ENCODE peak calls at places on chromosome 12, in five cellular contexts. One of them, this sample, is unnamed.
A peak's percentile ranks its signal among the peaks of the same experiment; 100 is the strongest.

GRCh38 chr12:83015390-83016225 is 328.9 kb downstream of the TMTC2 start:
- DNase-seq in HTR-8/SVneo: no peak
- DNase-seq in GM20000: no peak
- DNase-seq in astrocyte of the cerebellum: peak; percentile 5
- DNase-seq in stimulated activated CD8-positive, alpha-beta memory T cell treated with anti-CD3 and anti-CD28 coated beads, Interleukin-7, amount 100 ng/mL, for 4 hours: no peak
- DNase-seq in this sample: no peak

GRCh38 chr12:31736472-31736871 is 7.7 kb upstream of the AMN1 start:
- DNase-seq in HTR-8/SVneo: no peak
- DNase-seq in GM20000: no peak
- DNase-seq in astrocyte of the cerebellum: no peak
- DNase-seq in stimulated activated CD8-positive, alpha-beta memory T cell treated with anti-CD3 and anti-CD28 coated beads, Interleukin-7, amount 100 ng/mL, for 4 hours: peak; percentile 69
- DNase-seq in this sample: peak; percentile 64

GRCh38 chr12:93714382-93714781 is 37.2 kb downstream of the CRADD start:
- DNase-seq in HTR-8/SVneo: no peak
- DNase-seq in GM20000: no peak
- DNase-seq in astrocyte of the cerebellum: no peak
- DNase-seq in stimulated activated CD8-positive, alpha-beta memory T cell treated with anti-CD3 and anti-CD28 coated beads, Interleukin-7, amount 100 ng/mL, for 4 hours: no peak
- DNase-seq in this sample: no peak

GRCh38 chr12:94805749-94806148 is 155.4 kb upstream of the TMCC3 start:
- DNase-seq in HTR-8/SVneo: no peak
- DNase-seq in GM20000: no peak
- DNase-seq in astrocyte of the cerebellum: peak; percentile 38
- DNase-seq in stimulated activated CD8-positive, alpha-beta memory T cell treated with anti-CD3 and anti-CD28 coated beads, Interleukin-7, amount 100 ng/mL, for 4 hours: no peak
- DNase-seq in this sample: no peak

GRCh38 chr12:95574799-95575452 is 23.6 kb upstream of the USP44 start:
- DNase-seq in HTR-8/SVneo: peak; percentile 61
- DNase-seq in GM20000: no peak
- DNase-seq in astrocyte of the cerebellum: peak; percentile 28
- DNase-seq in stimulated activated CD8-positive, alpha-beta memory T cell treated with anti-CD3 and anti-CD28 coated beads, Interleukin-7, amount 100 ng/mL, for 4 hours: no peak
- DNase-seq in this sample: no peak

GRCh38 chr12:1670815-1671268 is 20.0 kb upstream of the ADIPOR2 start:
- DNase-seq in HTR-8/SVneo: no peak
- DNase-seq in GM20000: no peak
- DNase-seq in astrocyte of the cerebellum: no peak
- DNase-seq in stimulated activated CD8-positive, alpha-beta memory T cell treated with anti-CD3 and anti-CD28 coated beads, Interleukin-7, amount 100 ng/mL, for 4 hours: no peak
- DNase-seq in this sample: no peak

GRCh38 chr12:117473856-117474255 is 112.4 kb upstream of the NOS1 start:
- DNase-seq in HTR-8/SVneo: no peak
- DNase-seq in GM20000: no peak
- DNase-seq in astrocyte of the cerebellum: no peak
- DNase-seq in stimulated activated CD8-positive, alpha-beta memory T cell treated with anti-CD3 and anti-CD28 coated beads, Interleukin-7, amount 100 ng/mL, for 4 hours: no peak
- DNase-seq in this sample: no peak

GRCh38 chr12:103829092-103829491 is 11.9 kb downstream of the NT5DC3 start:
- DNase-seq in HTR-8/SVneo: no peak
- DNase-seq in GM20000: no peak
- DNase-seq in astrocyte of the cerebellum: no peak
- DNase-seq in stimulated activated CD8-positive, alpha-beta memory T cell treated with anti-CD3 and anti-CD28 coated beads, Interleukin-7, amount 100 ng/mL, for 4 hours: no peak
- DNase-seq in this sample: no peak

GRCh38 chr12:55692631-55693322 is 14.9 kb downstream of the ITGA7 start:
- DNase-seq in HTR-8/SVneo: no peak
- DNase-seq in GM20000: no peak
- DNase-seq in astrocyte of the cerebellum: no peak
- DNase-seq in stimulated activated CD8-positive, alpha-beta memory T cell treated with anti-CD3 and anti-CD28 coated beads, Interleukin-7, amount 100 ng/mL, for 4 hours: no peak
- DNase-seq in this sample: no peak

GRCh38 chr12:12138203-12139154 is 67.7 kb downstream of the BCL2L14 start:
- DNase-seq in HTR-8/SVneo: no peak
- DNase-seq in GM20000: no peak
- DNase-seq in astrocyte of the cerebellum: no peak
- DNase-seq in stimulated activated CD8-positive, alpha-beta memory T cell treated with anti-CD3 and anti-CD28 coated beads, Interleukin-7, amount 100 ng/mL, for 4 hours: no peak
- DNase-seq in this sample: no peak

GRCh38 chr12:109310247-109311125 is 1.4 kb upstream of the FOXN4 start:
- DNase-seq in HTR-8/SVneo: no peak
- DNase-seq in GM20000: peak; percentile 25
- DNase-seq in astrocyte of the cerebellum: no peak
- DNase-seq in stimulated activated CD8-positive, alpha-beta memory T cell treated with anti-CD3 and anti-CD28 coated beads, Interleukin-7, amount 100 ng/mL, for 4 hours: no peak
- DNase-seq in this sample: no peak

GRCh38 chr12:80045594-80045993 is 53.7 kb upstream of the OTOGL start:
- DNase-seq in HTR-8/SVneo: no peak
- DNase-seq in GM20000: no peak
- DNase-seq in astrocyte of the cerebellum: peak; percentile 41
- DNase-seq in stimulated activated CD8-positive, alpha-beta memory T cell treated with anti-CD3 and anti-CD28 coated beads, Interleukin-7, amount 100 ng/mL, for 4 hours: no peak
- DNase-seq in this sample: no peak

GRCh38 chr12:82981150-82981549 is 294.4 kb downstream of the TMTC2 start:
- DNase-seq in HTR-8/SVneo: no peak
- DNase-seq in GM20000: no peak
- DNase-seq in astrocyte of the cerebellum: no peak
- DNase-seq in stimulated activated CD8-positive, alpha-beta memory T cell treated with anti-CD3 and anti-CD28 coated beads, Interleukin-7, amount 100 ng/mL, for 4 hours: no peak
- DNase-seq in this sample: no peak

GRCh38 chr12:80056232-80056631 is 43.1 kb upstream of the OTOGL start:
- DNase-seq in HTR-8/SVneo: no peak
- DNase-seq in GM20000: no peak
- DNase-seq in astrocyte of the cerebellum: no peak
- DNase-seq in stimulated activated CD8-positive, alpha-beta memory T cell treated with anti-CD3 and anti-CD28 coated beads, Interleukin-7, amount 100 ng/mL, for 4 hours: no peak
- DNase-seq in this sample: no peak

GRCh38 chr12:103806807-103807206 is 34.2 kb downstream of the NT5DC3 start:
- DNase-seq in HTR-8/SVneo: no peak
- DNase-seq in GM20000: no peak
- DNase-seq in astrocyte of the cerebellum: no peak
- DNase-seq in stimulated activated CD8-positive, alpha-beta memory T cell treated with anti-CD3 and anti-CD28 coated beads, Interleukin-7, amount 100 ng/mL, for 4 hours: no peak
- DNase-seq in this sample: no peak

GRCh38 chr12:68317047-68317667 is 15.0 kb downstream of the MDM1 start:
- DNase-seq in HTR-8/SVneo: no peak
- DNase-seq in GM20000: peak; percentile 35
- DNase-seq in astrocyte of the cerebellum: peak; percentile 41
- DNase-seq in stimulated activated CD8-positive, alpha-beta memory T cell treated with anti-CD3 and anti-CD28 coated beads, Interleukin-7, amount 100 ng/mL, for 4 hours: peak; percentile 26
- DNase-seq in this sample: peak; percentile 60

GRCh38 chr12:29187756-29188155 is 38.7 kb downstream of the FAR2 start:
- DNase-seq in HTR-8/SVneo: no peak
- DNase-seq in GM20000: no peak
- DNase-seq in astrocyte of the cerebellum: no peak
- DNase-seq in stimulated activated CD8-positive, alpha-beta memory T cell treated with anti-CD3 and anti-CD28 coated beads, Interleukin-7, amount 100 ng/mL, for 4 hours: no peak
- DNase-seq in this sample: no peak

GRCh38 chr12:75738486-75738885 is 227.1 kb upstream of the KRR1 start:
- DNase-seq in HTR-8/SVneo: no peak
- DNase-seq in GM20000: peak; percentile 54
- DNase-seq in astrocyte of the cerebellum: no peak
- DNase-seq in stimulated activated CD8-positive, alpha-beta memory T cell treated with anti-CD3 and anti-CD28 coated beads, Interleukin-7, amount 100 ng/mL, for 4 hours: peak; percentile 17
- DNase-seq in this sample: no peak

GRCh38 chr12:93621986-93622385 is 49.5 kb downstream of the SOCS2 start:
- DNase-seq in HTR-8/SVneo: no peak
- DNase-seq in GM20000: no peak
- DNase-seq in astrocyte of the cerebellum: peak; percentile 49
- DNase-seq in stimulated activated CD8-positive, alpha-beta memory T cell treated with anti-CD3 and anti-CD28 coated beads, Interleukin-7, amount 100 ng/mL, for 4 hours: no peak
- DNase-seq in this sample: no peak

GRCh38 chr12:115632323-115632722 is 645.2 kb downstream of the MED13L start:
- DNase-seq in HTR-8/SVneo: no peak
- DNase-seq in GM20000: no peak
- DNase-seq in astrocyte of the cerebellum: no peak
- DNase-seq in stimulated activated CD8-positive, alpha-beta memory T cell treated with anti-CD3 and anti-CD28 coated beads, Interleukin-7, amount 100 ng/mL, for 4 hours: no peak
- DNase-seq in this sample: no peak

GRCh38 chr12:70536650-70537049 is 100.6 kb downstream of the PTPRB start:
- DNase-seq in HTR-8/SVneo: no peak
- DNase-seq in GM20000: no peak
- DNase-seq in astrocyte of the cerebellum: no peak
- DNase-seq in stimulated activated CD8-positive, alpha-beta memory T cell treated with anti-CD3 and anti-CD28 coated beads, Interleukin-7, amount 100 ng/mL, for 4 hours: no peak
- DNase-seq in this sample: no peak

GRCh38 chr12:24360907-24361306 is 411.4 kb upstream of the SOX5 start:
- DNase-seq in HTR-8/SVneo: no peak
- DNase-seq in GM20000: no peak
- DNase-seq in astrocyte of the cerebellum: peak; percentile 8
- DNase-seq in stimulated activated CD8-positive, alpha-beta memory T cell treated with anti-CD3 and anti-CD28 coated beads, Interleukin-7, amount 100 ng/mL, for 4 hours: no peak
- DNase-seq in this sample: no peak